ENCODE peak calls at places on chromosomes 3 and 15, in five cellular contexts. One of them, this sample, is unnamed.

GRCh38 chr3:124700880-124701684 is 29.2 kb upstream of the UMPS start:
- DNase-seq in brain microvascular endothelial cell: peak
- DNase-seq in Calu3: no peak
- DNase-seq in G401: no peak
- DNase-seq in H9: peak
- DNase-seq in this sample: peak

GRCh38 chr15:31606261-31606669 is 279.6 kb downstream of the KLF13 start:
- DNase-seq in brain microvascular endothelial cell: peak
- DNase-seq in Calu3: no peak
- DNase-seq in G401: no peak
- DNase-seq in H9: no peak
- DNase-seq in this sample: no peak

GRCh38 chr3:98521897-98522537 is 685 bp downstream of the CLDND1 start:
- DNase-seq in brain microvascular endothelial cell: peak
- DNase-seq in Calu3: peak
- DNase-seq in G401: peak
- DNase-seq in H9: no peak
- DNase-seq in this sample: peak

GRCh38 chr3:111998661-111999641 is at the start of gene TAGLN3:
- DNase-seq in brain microvascular endothelial cell: no peak
- DNase-seq in Calu3: peak
- DNase-seq in G401: peak
- DNase-seq in H9: peak
- DNase-seq in this sample: peak

GRCh38 chr3:105327662-105328337 is 38.9 kb upstream of the ALCAM start:
- DNase-seq in brain microvascular endothelial cell: no peak
- DNase-seq in Calu3: no peak
- DNase-seq in G401: no peak
- DNase-seq in H9: no peak
- DNase-seq in this sample: no peak

GRCh38 chr15:78072080-78072892 is 5.2 kb downstream of the TBC1D2B start:
- DNase-seq in brain microvascular endothelial cell: peak
- DNase-seq in Calu3: no peak
- DNase-seq in G401: peak
- DNase-seq in H9: no peak
- DNase-seq in this sample: no peak

GRCh38 chr15:30954674-30955073 is 36.8 kb downstream of the MTMR10 start:
- DNase-seq in brain microvascular endothelial cell: no peak
- DNase-seq in Calu3: no peak
- DNase-seq in G401: no peak
- DNase-seq in H9: no peak
- DNase-seq in this sample: no peak

GRCh38 chr15:85440451-85440850 is 60.0 kb downstream of the AKAP13 start:
- DNase-seq in brain microvascular endothelial cell: no peak
- DNase-seq in Calu3: no peak
- DNase-seq in G401: no peak
- DNase-seq in H9: no peak
- DNase-seq in this sample: no peak

GRCh38 chr15:36814085-36814484 is 234.7 kb downstream of the CDIN1 start:
- DNase-seq in brain microvascular endothelial cell: no peak
- DNase-seq in Calu3: no peak
- DNase-seq in G401: no peak
- DNase-seq in H9: no peak
- DNase-seq in this sample: no peak

GRCh38 chr15:88126695-88127476 is 129.7 kb downstream of the NTRK3 start:
- DNase-seq in brain microvascular endothelial cell: no peak
- DNase-seq in Calu3: no peak
- DNase-seq in G401: no peak
- DNase-seq in H9: no peak
- DNase-seq in this sample: no peak

GRCh38 chr3:15043772-15044171 is 21.3 kb downstream of the MRPS25 start:
- DNase-seq in brain microvascular endothelial cell: no peak
- DNase-seq in Calu3: no peak
- DNase-seq in G401: no peak
- DNase-seq in H9: no peak
- DNase-seq in this sample: no peak

GRCh38 chr3:176075491-176075890 is 1121.8 kb downstream of the TBL1XR1 start:
- DNase-seq in brain microvascular endothelial cell: no peak
- DNase-seq in Calu3: no peak
- DNase-seq in G401: no peak
- DNase-seq in H9: no peak
- DNase-seq in this sample: no peak

GRCh38 chr3:195100903-195101591 is 169.9 kb downstream of the XXYLT1 start:
- DNase-seq in brain microvascular endothelial cell: no peak
- DNase-seq in Calu3: no peak
- DNase-seq in G401: no peak
- DNase-seq in H9: no peak
- DNase-seq in this sample: no peak

GRCh38 chr15:86863226-86863915 is 783.7 kb downstream of the AGBL1 start:
- DNase-seq in brain microvascular endothelial cell: peak
- DNase-seq in Calu3: no peak
- DNase-seq in G401: no peak
- DNase-seq in H9: no peak
- DNase-seq in this sample: no peak

GRCh38 chr15:82966671-82967071 is 14.2 kb upstream of the HOMER2 start:
- DNase-seq in brain microvascular endothelial cell: no peak
- DNase-seq in Calu3: no peak
- DNase-seq in G401: no peak
- DNase-seq in H9: no peak
- DNase-seq in this sample: no peak